ENCODE peak calls at places on chromosomes 2 and 18, in ten cellular contexts. One of them, this sample, is unnamed.

GRCh38 chr18:72895548-72895947 is 27.8 kb upstream of the NETO1 start:
- DNase-seq in A673: no peak
- DNase-seq in mucosa of descending colon: no peak
- DNase-seq in IMR-90: no peak
- DNase-seq in SK-N-MC: no peak
- DNase-seq in transverse colon: no peak
- DNase-seq in cardiac fibroblast: peak; percentile 7
- DNase-seq in psoas muscle: no peak
- DNase-seq in GM23248: no peak
- DNase-seq in CD8-positive, alpha-beta memory T cell: no peak
- DNase-seq in this sample: peak; percentile 27

GRCh38 chr2:222398446-222398885 is 25.9 kb upstream of the SGPP2 start:
- DNase-seq in A673: no peak
- DNase-seq in mucosa of descending colon: no peak
- DNase-seq in IMR-90: no peak
- DNase-seq in SK-N-MC: no peak
- DNase-seq in transverse colon: no peak
- DNase-seq in cardiac fibroblast: peak; percentile 3
- DNase-seq in psoas muscle: no peak
- DNase-seq in GM23248: no peak
- DNase-seq in CD8-positive, alpha-beta memory T cell: no peak
- DNase-seq in this sample: no peak

GRCh38 chr2:122219504-122219903 is 464.1 kb downstream of the TSN start:
- DNase-seq in A673: no peak
- DNase-seq in mucosa of descending colon: no peak
- DNase-seq in IMR-90: no peak
- DNase-seq in SK-N-MC: no peak
- DNase-seq in transverse colon: no peak
- DNase-seq in cardiac fibroblast: no peak
- DNase-seq in psoas muscle: no peak
- DNase-seq in GM23248: no peak
- DNase-seq in CD8-positive, alpha-beta memory T cell: no peak
- DNase-seq in this sample: no peak

GRCh38 chr2:14647714-14648113 is 15.2 kb downstream of the LRATD1 start:
- DNase-seq in A673: no peak
- DNase-seq in mucosa of descending colon: no peak
- DNase-seq in IMR-90: no peak
- DNase-seq in SK-N-MC: no peak
- DNase-seq in transverse colon: no peak
- DNase-seq in cardiac fibroblast: no peak
- DNase-seq in psoas muscle: no peak
- DNase-seq in GM23248: no peak
- DNase-seq in CD8-positive, alpha-beta memory T cell: no peak
- DNase-seq in this sample: no peak

GRCh38 chr2:68250196-68250595 is 2.1 kb downstream of the PPP3R1 start:
- DNase-seq in A673: no peak
- DNase-seq in mucosa of descending colon: no peak
- DNase-seq in IMR-90: no peak
- DNase-seq in SK-N-MC: no peak
- DNase-seq in transverse colon: no peak
- DNase-seq in cardiac fibroblast: no peak
- DNase-seq in psoas muscle: no peak
- DNase-seq in GM23248: peak; percentile 25
- DNase-seq in CD8-positive, alpha-beta memory T cell: no peak
- DNase-seq in this sample: no peak

GRCh38 chr18:58135806-58136331 is 91.8 kb downstream of the NEDD4L start:
- DNase-seq in A673: peak; percentile 90
- DNase-seq in mucosa of descending colon: no peak
- DNase-seq in IMR-90: peak; percentile 74
- DNase-seq in SK-N-MC: peak; percentile 28
- DNase-seq in transverse colon: peak; percentile 70
- DNase-seq in cardiac fibroblast: peak; percentile 81
- DNase-seq in psoas muscle: no peak
- DNase-seq in GM23248: peak; percentile 71
- DNase-seq in CD8-positive, alpha-beta memory T cell: peak; percentile 11
- DNase-seq in this sample: peak; percentile 87

GRCh38 chr2:168470188-168470879 is 14.3 kb downstream of the CERS6 start:
- DNase-seq in A673: no peak
- DNase-seq in mucosa of descending colon: no peak
- DNase-seq in IMR-90: no peak
- DNase-seq in SK-N-MC: no peak
- DNase-seq in transverse colon: no peak
- DNase-seq in cardiac fibroblast: no peak
- DNase-seq in psoas muscle: no peak
- DNase-seq in GM23248: no peak
- DNase-seq in CD8-positive, alpha-beta memory T cell: no peak
- DNase-seq in this sample: peak; percentile 28

GRCh38 chr2:121888189-121888557 is 132.7 kb downstream of the TSN start:
- DNase-seq in A673: peak; percentile 24
- DNase-seq in mucosa of descending colon: no peak
- DNase-seq in IMR-90: no peak
- DNase-seq in SK-N-MC: no peak
- DNase-seq in transverse colon: no peak
- DNase-seq in cardiac fibroblast: no peak
- DNase-seq in psoas muscle: no peak
- DNase-seq in GM23248: no peak
- DNase-seq in CD8-positive, alpha-beta memory T cell: no peak
- DNase-seq in this sample: no peak

GRCh38 chr2:44942304-44943030 is 965 bp downstream of the SIX3 start:
- DNase-seq in A673: no peak
- DNase-seq in mucosa of descending colon: no peak
- DNase-seq in IMR-90: no peak
- DNase-seq in SK-N-MC: no peak
- DNase-seq in transverse colon: no peak
- DNase-seq in cardiac fibroblast: no peak
- DNase-seq in psoas muscle: no peak
- DNase-seq in GM23248: peak; percentile 43
- DNase-seq in CD8-positive, alpha-beta memory T cell: no peak
- DNase-seq in this sample: no peak

GRCh38 chr2:44941551-44942234 is at the start of gene SIX3:
- DNase-seq in A673: peak; percentile 72
- DNase-seq in mucosa of descending colon: no peak
- DNase-seq in IMR-90: no peak
- DNase-seq in SK-N-MC: no peak
- DNase-seq in transverse colon: peak; percentile 26
- DNase-seq in cardiac fibroblast: no peak
- DNase-seq in psoas muscle: no peak
- DNase-seq in GM23248: peak; percentile 58
- DNase-seq in CD8-positive, alpha-beta memory T cell: peak; percentile 39
- DNase-seq in this sample: no peak

GRCh38 chr2:44940053-44940494 is 1.4 kb upstream of the SIX3 start:
- DNase-seq in A673: no peak
- DNase-seq in mucosa of descending colon: no peak
- DNase-seq in IMR-90: no peak
- DNase-seq in SK-N-MC: no peak
- DNase-seq in transverse colon: no peak
- DNase-seq in cardiac fibroblast: no peak
- DNase-seq in psoas muscle: no peak
- DNase-seq in GM23248: no peak
- DNase-seq in CD8-positive, alpha-beta memory T cell: no peak
- DNase-seq in this sample: no peak

GRCh38 chr2:44939074-44940052 is 2.1 kb upstream of the SIX3 start:
- DNase-seq in A673: no peak
- DNase-seq in mucosa of descending colon: no peak
- DNase-seq in IMR-90: no peak
- DNase-seq in SK-N-MC: no peak
- DNase-seq in transverse colon: no peak
- DNase-seq in cardiac fibroblast: no peak
- DNase-seq in psoas muscle: peak; percentile 46
- DNase-seq in GM23248: no peak
- DNase-seq in CD8-positive, alpha-beta memory T cell: no peak
- DNase-seq in this sample: no peak

DNA sequence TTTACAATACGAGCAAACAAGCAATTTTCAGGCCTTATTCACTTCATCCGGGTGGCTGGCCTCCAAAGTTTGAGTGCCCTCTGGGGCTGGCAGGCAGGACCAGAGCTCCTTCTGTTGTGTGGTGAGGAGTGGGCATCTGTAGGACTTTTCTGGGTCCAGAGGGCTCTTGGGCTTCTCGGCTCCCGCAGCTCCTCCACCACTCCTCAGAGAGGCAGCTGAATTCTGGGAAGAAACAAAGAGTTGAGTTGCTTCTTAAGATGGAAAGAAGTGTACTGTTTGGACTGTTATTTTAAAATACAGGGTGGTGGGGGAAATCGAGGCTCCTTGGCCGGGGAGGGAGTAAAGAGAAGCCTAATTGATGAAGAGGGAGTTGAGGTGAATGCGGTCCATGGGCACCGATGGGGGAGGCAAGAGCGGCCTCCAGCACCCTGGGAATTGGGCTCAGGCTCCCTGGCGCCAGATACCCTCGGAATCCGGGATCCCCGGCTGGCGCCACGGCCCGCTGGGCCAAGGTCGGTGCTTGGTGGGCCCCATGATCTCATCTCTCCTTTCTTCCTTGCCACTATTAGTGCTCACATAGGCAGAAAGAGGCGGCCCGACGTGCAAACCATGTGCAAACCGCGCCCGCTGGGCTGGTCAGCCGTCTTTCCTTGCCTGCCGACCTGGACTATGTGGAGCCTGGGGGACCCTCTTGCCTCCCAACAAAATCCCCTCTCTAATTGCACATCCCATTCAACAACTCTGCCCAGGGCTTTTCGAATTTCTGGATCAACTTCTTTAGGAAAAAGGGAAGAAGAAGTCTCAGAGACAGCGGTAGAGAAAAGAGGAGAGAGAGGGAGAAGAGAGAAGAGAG is 664 bp upstream of the SIX3 start:
- DNase-seq in A673: no peak
- DNase-seq in mucosa of descending colon: no peak
- DNase-seq in IMR-90: no peak
- DNase-seq in SK-N-MC: no peak
- DNase-seq in transverse colon: no peak
- DNase-seq in cardiac fibroblast: no peak
- DNase-seq in psoas muscle: peak; percentile 40
- DNase-seq in GM23248: no peak
- DNase-seq in CD8-positive, alpha-beta memory T cell: no peak
- DNase-seq in this sample: no peak
- H3K4me3 ChIP-seq in A673: no peak overlapping the region
- H3K4me3 ChIP-seq in mucosa of descending colon: no peak overlapping the region
- H3K4me3 ChIP-seq in IMR-90: no peak overlapping the region
- H3K4me3 ChIP-seq in SK-N-MC: no peak overlapping the region
- H3K4me3 ChIP-seq in transverse colon: peak overlapping the region; percentile 10
- H3K4me3 ChIP-seq in cardiac fibroblast: no peak overlapping the region
- H3K4me3 ChIP-seq in psoas muscle: peak overlapping the region; percentile 61
- H3K4me3 ChIP-seq in GM23248: peak overlapping the region; percentile 61
- H3K4me3 ChIP-seq in CD8-positive, alpha-beta memory T cell: no peak overlapping the region
- H3K4me3 ChIP-seq in this sample: no peak overlapping the region

DNA sequence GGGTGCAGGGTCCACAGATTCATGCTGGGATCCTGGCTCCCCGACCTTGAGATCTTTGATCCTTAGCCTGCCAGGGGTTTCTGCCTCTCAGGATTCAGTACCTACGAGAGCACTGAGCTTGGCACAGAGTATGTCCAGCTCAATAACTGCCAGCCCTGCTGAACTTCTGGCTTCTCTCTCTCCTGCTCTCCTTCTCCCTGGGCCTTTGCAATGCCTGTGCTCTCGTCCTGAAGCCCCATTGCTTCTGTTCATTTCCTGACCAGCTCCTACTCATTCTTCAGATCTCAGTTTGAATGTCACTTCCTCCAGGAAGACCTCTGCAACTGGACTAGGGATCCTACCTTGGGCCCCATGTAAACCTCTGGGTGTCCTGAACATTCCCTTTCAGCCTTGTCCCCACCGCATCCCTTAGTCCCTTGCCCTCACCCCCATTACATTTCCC is 113.8 kb upstream of the HAAO start:
- DNase-seq in A673: no peak
- DNase-seq in mucosa of descending colon: no peak
- DNase-seq in IMR-90: no peak
- DNase-seq in SK-N-MC: no peak
- DNase-seq in transverse colon: no peak
- DNase-seq in cardiac fibroblast: no peak
- DNase-seq in psoas muscle: no peak
- DNase-seq in GM23248: no peak
- DNase-seq in CD8-positive, alpha-beta memory T cell: no peak
- DNase-seq in this sample: no peak
- H3K4me3 ChIP-seq in A673: no peak overlapping the region
- H3K4me3 ChIP-seq in mucosa of descending colon: no peak overlapping the region
- H3K4me3 ChIP-seq in IMR-90: no peak overlapping the region
- H3K4me3 ChIP-seq in SK-N-MC: peak overlapping the region; percentile 35
- H3K4me3 ChIP-seq in transverse colon: no peak overlapping the region
- H3K4me3 ChIP-seq in cardiac fibroblast: no peak overlapping the region
- H3K4me3 ChIP-seq in psoas muscle: peak overlapping the region; percentile 14
- H3K4me3 ChIP-seq in GM23248: no peak overlapping the region
- H3K4me3 ChIP-seq in CD8-positive, alpha-beta memory T cell: no peak overlapping the region
- H3K4me3 ChIP-seq in this sample: no peak overlapping the region

GRCh38 chr2:118417417-118418125 is 329.3 kb downstream of the INSIG2 start:
- DNase-seq in A673: no peak
- DNase-seq in mucosa of descending colon: no peak
- DNase-seq in IMR-90: peak; percentile 12
- DNase-seq in SK-N-MC: no peak
- DNase-seq in transverse colon: no peak
- DNase-seq in cardiac fibroblast: peak; percentile 63
- DNase-seq in psoas muscle: no peak
- DNase-seq in GM23248: peak; percentile 89
- DNase-seq in CD8-positive, alpha-beta memory T cell: no peak
- DNase-seq in this sample: peak; percentile 38
- H3K4me3 ChIP-seq in A673: no peak overlapping the region
- H3K4me3 ChIP-seq in mucosa of descending colon: no peak overlapping the region
- H3K4me3 ChIP-seq in IMR-90: no peak overlapping the region
- H3K4me3 ChIP-seq in SK-N-MC: no peak overlapping the region
- H3K4me3 ChIP-seq in transverse colon: no peak overlapping the region
- H3K4me3 ChIP-seq in cardiac fibroblast: no peak overlapping the region
- H3K4me3 ChIP-seq in psoas muscle: no peak overlapping the region
- H3K4me3 ChIP-seq in GM23248: no peak overlapping the region
- H3K4me3 ChIP-seq in CD8-positive, alpha-beta memory T cell: no peak overlapping the region
- H3K4me3 ChIP-seq in this sample: no peak overlapping the region

GRCh38 chr18:8747440-8747937 is 42.1 kb downstream of the MTCL1 start:
- DNase-seq in A673: no peak
- DNase-seq in mucosa of descending colon: no peak
- DNase-seq in IMR-90: peak; percentile 96
- DNase-seq in SK-N-MC: no peak
- DNase-seq in transverse colon: no peak
- DNase-seq in cardiac fibroblast: peak; percentile 92
- DNase-seq in psoas muscle: no peak
- DNase-seq in GM23248: peak; percentile 92
- DNase-seq in CD8-positive, alpha-beta memory T cell: no peak
- DNase-seq in this sample: peak; percentile 87

GRCh38 chr18:8751692-8752091 is 46.3 kb downstream of the MTCL1 start:
- DNase-seq in A673: no peak
- DNase-seq in mucosa of descending colon: no peak
- DNase-seq in IMR-90: no peak
- DNase-seq in SK-N-MC: no peak
- DNase-seq in transverse colon: no peak
- DNase-seq in cardiac fibroblast: no peak
- DNase-seq in psoas muscle: no peak
- DNase-seq in GM23248: no peak
- DNase-seq in CD8-positive, alpha-beta memory T cell: no peak
- DNase-seq in this sample: no peak

GRCh38 chr18:8752329-8752728 is 47.0 kb downstream of the MTCL1 start:
- DNase-seq in A673: no peak
- DNase-seq in mucosa of descending colon: no peak
- DNase-seq in IMR-90: peak; percentile 53
- DNase-seq in SK-N-MC: no peak
- DNase-seq in transverse colon: no peak
- DNase-seq in cardiac fibroblast: no peak
- DNase-seq in psoas muscle: no peak
- DNase-seq in GM23248: peak; percentile 64
- DNase-seq in CD8-positive, alpha-beta memory T cell: no peak
- DNase-seq in this sample: peak; percentile 48

GRCh38 chr18:8749492-8749891 is 44.1 kb downstream of the MTCL1 start:
- DNase-seq in A673: no peak
- DNase-seq in mucosa of descending colon: no peak
- DNase-seq in IMR-90: no peak
- DNase-seq in SK-N-MC: no peak
- DNase-seq in transverse colon: no peak
- DNase-seq in cardiac fibroblast: no peak
- DNase-seq in psoas muscle: no peak
- DNase-seq in GM23248: no peak
- DNase-seq in CD8-positive, alpha-beta memory T cell: no peak
- DNase-seq in this sample: no peak

DNA sequence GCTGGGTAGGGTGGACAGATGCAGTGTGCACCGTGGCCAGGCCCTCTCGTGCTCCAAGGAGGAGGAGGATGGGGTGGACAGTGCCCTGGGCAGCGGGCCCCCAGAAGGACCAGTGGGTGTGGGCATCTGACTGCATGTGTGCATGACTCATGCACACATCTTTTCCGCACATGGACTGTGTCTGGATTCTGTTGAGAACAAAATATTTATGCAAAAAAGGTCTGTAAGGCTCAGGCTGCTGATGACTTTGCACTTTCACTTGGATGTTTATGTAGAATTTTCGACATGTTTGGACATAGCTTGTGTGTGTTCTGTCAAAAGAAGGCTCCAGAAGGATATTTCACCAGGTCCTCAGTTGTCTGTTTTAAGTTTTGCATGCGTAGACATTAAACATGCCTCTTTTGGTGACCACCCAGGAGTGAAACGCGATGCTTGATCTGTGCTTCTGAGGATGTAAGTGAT is 45.6 kb downstream of the MTCL1 start:
- DNase-seq in A673: peak; percentile 37
- DNase-seq in mucosa of descending colon: no peak
- DNase-seq in IMR-90: peak; percentile 96
- DNase-seq in SK-N-MC: no peak
- DNase-seq in transverse colon: peak; percentile 35
- DNase-seq in cardiac fibroblast: peak; percentile 88
- DNase-seq in psoas muscle: no peak
- DNase-seq in GM23248: peak; percentile 92
- DNase-seq in CD8-positive, alpha-beta memory T cell: no peak
- DNase-seq in this sample: peak; percentile 95
- H3K4me3 ChIP-seq in A673: no peak overlapping the region
- H3K4me3 ChIP-seq in mucosa of descending colon: no peak overlapping the region
- H3K4me3 ChIP-seq in IMR-90: no peak overlapping the region
- H3K4me3 ChIP-seq in SK-N-MC: no peak overlapping the region
- H3K4me3 ChIP-seq in transverse colon: no peak overlapping the region
- H3K4me3 ChIP-seq in cardiac fibroblast: no peak overlapping the region
- H3K4me3 ChIP-seq in psoas muscle: no peak overlapping the region
- H3K4me3 ChIP-seq in GM23248: peak overlapping the region; percentile 55
- H3K4me3 ChIP-seq in CD8-positive, alpha-beta memory T cell: no peak overlapping the region
- H3K4me3 ChIP-seq in this sample: no peak overlapping the region